ENCODE peak calls at places on chromosomes 3 and 15, in seven cellular contexts. D is amniotic stem cell; K is pons; B is AG10803; M is AG08395; V is activated effector memory CD4-positive, alpha-beta T cell treated with anti-CD3 and anti-CD28 coated beads, Interleukin-2, amount 50 U/mL, for 16 hours; A is activated T-cell treated with anti-CD3 and anti-CD28 coated beads, Interleukin-2, amount 50 U/mL, for 72 hours. Q is an unnamed sample.

GRCh38 chr15:57251941-57252340 is 124.4 kb upstream of the CGNL1 start:
- DNase-seq in D (peak), K (no peak), B (peak), M (peak), V (no peak), A (no peak), Q (no peak)

GRCh38 chr3:98971183-98971681 is 69.7 kb upstream of the DCBLD2 start:
- DNase-seq in D (no peak), K (no peak), B (peak), M (peak), V (no peak), A (no peak), Q (no peak)

GRCh38 chr3:129827765-129828164 is 65.7 kb downstream of the TMCC1 start:
- DNase-seq in D (no peak), K (no peak), B (no peak), M (no peak), V (peak), A (peak), Q (no peak)

GRCh38 chr3:72347819-72348319 is 500.4 kb downstream of the SHQ1 start:
- DNase-seq in D (peak), K (peak), B (peak), M (peak), V (peak), A (no peak), Q (no peak)

GRCh38 chr3:111867889-111868426 is 8.9 kb downstream of the PHLDB2 start:
- DNase-seq in D (no peak), K (no peak), B (no peak), M (no peak), V (no peak), A (no peak), Q (no peak)

GRCh38 chr15:41105348-41106334 is 10.4 kb downstream of the INO80 start:
- DNase-seq in D (no peak), K (no peak), B (no peak), M (no peak), V (no peak), A (no peak), Q (no peak)

GRCh38 chr3:192130534-192131132 is 596.7 kb downstream of the FGF12 start:
- DNase-seq in D (no peak), K (peak), B (peak), M (no peak), V (no peak), A (peak), Q (peak)

GRCh38 chr15:61201322-61201721 is 27.8 kb downstream of the RORA start:
- DNase-seq in D (no peak), K (no peak), B (no peak), M (no peak), V (no peak), A (no peak), Q (no peak)

GRCh38 chr3:86702381-86702958 is 288.5 kb downstream of the VGLL3 start:
- DNase-seq in D (no peak), K (no peak), B (peak), M (peak), V (no peak), A (no peak), Q (no peak)

GRCh38 chr15:89429023-89429422 is 67.4 kb downstream of the RHCG start:
- DNase-seq in D (no peak), K (no peak), B (no peak), M (no peak), V (no peak), A (no peak), Q (no peak)

GRCh38 chr15:56244811-56245576 is 1.3 kb upstream of the RFX7 start:
- DNase-seq in D (no peak), K (peak), B (no peak), M (peak), V (peak), A (peak), Q (no peak)

GRCh38 chr15:76585573-76585892 is 249.0 kb downstream of the ISL2 start:
- DNase-seq in D (no peak), K (no peak), B (no peak), M (no peak), V (no peak), A (no peak), Q (no peak)

GRCh38 chr3:157786618-157787017 is 283.4 kb upstream of the VEPH1 start:
- DNase-seq in D (no peak), K (no peak), B (peak), M (peak), V (no peak), A (no peak), Q (no peak)

GRCh38 chr15:84961707-84962106 is 19.9 kb upstream of the PDE8A start:
- DNase-seq in D (no peak), K (no peak), B (no peak), M (no peak), V (no peak), A (no peak), Q (no peak)

GRCh38 chr15:101148881-101149664 is 102.8 kb downstream of the CHSY1 start:
- DNase-seq in D (no peak), K (no peak), B (no peak), M (no peak), V (peak), A (no peak), Q (no peak)

GRCh38 chr15:75230524-75231371 is 27.4 kb upstream of the GOLGA6C start:
- DNase-seq in D (no peak), K (no peak), B (no peak), M (no peak), V (peak), A (no peak), Q (no peak)

GRCh38 chr3:133855772-133856171 is 39.9 kb downstream of the RAB6B start:
- DNase-seq in D (no peak), K (no peak), B (peak), M (no peak), V (no peak), A (no peak), Q (no peak)

GRCh38 chr15:95825198-95825597 is 505.3 kb upstream of the NR2F2 start:
- DNase-seq in D (no peak), K (no peak), B (no peak), M (no peak), V (no peak), A (no peak), Q (no peak)

GRCh38 chr3:133472242-133472641 is 72.4 kb downstream of the BFSP2 start:
- DNase-seq in D (no peak), K (no peak), B (peak), M (no peak), V (no peak), A (no peak), Q (no peak)

GRCh38 chr3:110272525-110272924 is 799.1 kb upstream of the NECTIN3 start:
- DNase-seq in D (no peak), K (no peak), B (no peak), M (no peak), V (no peak), A (no peak), Q (no peak)

GRCh38 chr3:51799879-51800757 is 21.1 kb upstream of the IQCF6 start:
- DNase-seq in D (peak), K (peak), B (peak), M (peak), V (no peak), A (peak), Q (peak)

GRCh38 chr3:14317057-14317553 is 85.3 kb upstream of the SLC6A6 start:
- DNase-seq in D (no peak), K (no peak), B (no peak), M (no peak), V (no peak), A (no peak), Q (no peak)

GRCh38 chr15:88699861-88700260 is 61.0 kb downstream of the ISG20 start:
- DNase-seq in D (no peak), K (no peak), B (no peak), M (no peak), V (no peak), A (no peak), Q (no peak)

GRCh38 chr3:71949403-71949802 is 164.5 kb upstream of the PROK2 start:
- DNase-seq in D (no peak), K (no peak), B (peak), M (no peak), V (no peak), A (no peak), Q (no peak)

GRCh38 chr3:25257026-25257425 is 171.0 kb upstream of the RARB start:
- DNase-seq in D (no peak), K (no peak), B (peak), M (no peak), V (no peak), A (no peak), Q (peak)

GRCh38 chr3:48269592-48269991 is 28.7 kb downstream of the ZNF589 start:
- DNase-seq in D (no peak), K (no peak), B (no peak), M (no peak), V (no peak), A (no peak), Q (no peak)

GRCh38 chr3:195204360-195205166 is 66.4 kb downstream of the XXYLT1 start:
- DNase-seq in D (no peak), K (no peak), B (peak), M (peak), V (peak), A (no peak), Q (no peak)

GRCh38 chr15:54305138-54305537 is 326.9 kb downstream of the UNC13C start:
- DNase-seq in D (no peak), K (no peak), B (no peak), M (no peak), V (no peak), A (no peak), Q (no peak)

GRCh38 chr3:48952510-48953118 is 34.0 kb downstream of the ARIH2 start:
- DNase-seq in D (no peak), K (peak), B (no peak), M (no peak), V (peak), A (peak), Q (no peak)

GRCh38 chr15:50066202-50066601 is 52.8 kb downstream of the ATP8B4 start:
- DNase-seq in D (no peak), K (no peak), B (peak), M (peak), V (no peak), A (peak), Q (peak)

GRCh38 chr15:31080618-31081017 is 20.9 kb downstream of the TRPM1 start:
- DNase-seq in D (no peak), K (no peak), B (no peak), M (no peak), V (no peak), A (peak), Q (no peak)

GRCh38 chr3:160132226-160132625 is 93.0 kb upstream of the C3orf80 start:
- DNase-seq in D (no peak), K (no peak), B (peak), M (no peak), V (no peak), A (no peak), Q (no peak)

Q was measured in HFF-Myc.